ENCODE peak calls at places on chromosomes 1 and 21, in seven cellular contexts. R is left ventricle myocardium inferior, Z is neural progenitor cell, H is gastrocnemius medialis, O is SJSA1, T is GM23338, C is mammary epithelial cell. G is an unnamed sample.

GRCh38 chr1:220956861-220957605 is 77.8 kb downstream of the HLX start:
- DNase-seq in R (no peak), Z (peak), H (no peak), O (peak), T (no peak), C (peak), G (peak)

GRCh38 chr1:163056832-163057231 is 12.3 kb upstream of the RGS4 start:
- DNase-seq in R (no peak), Z (no peak), H (no peak), O (no peak), T (no peak), C (no peak), G (no peak)

GRCh38 chr1:1351511-1352427 is 2.6 kb upstream of the DVL1 start:
- DNase-seq in R (peak), Z (no peak), H (peak), O (no peak), T (peak), C (no peak), G (peak)

GRCh38 chr1:38578444-38578951 is 281.1 kb downstream of the RRAGC start:
- DNase-seq in R (no peak), Z (peak), H (no peak), O (no peak), T (peak), C (no peak), G (no peak)

GRCh38 chr1:197314672-197315071 is 46.6 kb downstream of the CRB1 start:
- DNase-seq in R (no peak), Z (no peak), H (no peak), O (no peak), T (no peak), C (no peak), G (no peak)

GRCh38 chr1:101532392-101532791 is 295.6 kb downstream of the S1PR1 start:
- DNase-seq in R (no peak), Z (no peak), H (no peak), O (no peak), T (no peak), C (no peak), G (no peak)

GRCh38 chr1:15448877-15449462 is 7.6 kb upstream of the CELA2A start:
- DNase-seq in R (no peak), Z (no peak), H (no peak), O (no peak), T (no peak), C (no peak), G (no peak)

GRCh38 chr1:56920551-56920950 is 45.3 kb downstream of the C8B start:
- DNase-seq in R (no peak), Z (no peak), H (no peak), O (no peak), T (no peak), C (no peak), G (no peak)

GRCh38 chr1:61253912-61254628 is 171.7 kb downstream of the NFIA start:
- DNase-seq in R (no peak), Z (no peak), H (no peak), O (no peak), T (no peak), C (peak), G (no peak)
- H3K27ac ChIP-seq in R (peak), Z (no peak), H (peak), O (no peak), T (no peak), C (peak), G (peak)

GRCh38 chr1:113980120-113980519 is 846 bp downstream of the OLFML3 start:
- DNase-seq in R (peak), Z (no peak), H (peak), O (no peak), T (no peak), C (no peak), G (peak)
- H3K27ac ChIP-seq in R (peak), Z (no peak), H (peak), O (no peak), T (no peak), C (no peak), G (peak)

GRCh38 chr1:230104395-230105244 is 37.6 kb downstream of the GALNT2 start:
- DNase-seq in R (peak), Z (peak), H (peak), O (peak), T (peak), C (peak), G (peak)

GRCh38 chr1:230107941-230108340 is 40.9 kb downstream of the GALNT2 start:
- DNase-seq in R (no peak), Z (no peak), H (peak), O (no peak), T (no peak), C (no peak), G (no peak)

GRCh38 chr1:230103341-230104173 is 36.5 kb downstream of the GALNT2 start:
- DNase-seq in R (no peak), Z (no peak), H (no peak), O (no peak), T (no peak), C (no peak), G (no peak)

GRCh38 chr1:230105754-230106625 is 39.0 kb downstream of the GALNT2 start:
- DNase-seq in R (no peak), Z (no peak), H (peak), O (no peak), T (no peak), C (peak), G (no peak)

GRCh38 chr1:230105245-230105753 is 38.3 kb downstream of the GALNT2 start:
- DNase-seq in R (no peak), Z (no peak), H (no peak), O (no peak), T (no peak), C (no peak), G (no peak)
- H3K27ac ChIP-seq in R (peak), Z (no peak), H (peak), O (peak), T (no peak), C (peak), G (peak)

GRCh38 chr21:37008705-37009104 is 2.2 kb downstream of the RIPPLY3 start:
- DNase-seq in R (no peak), Z (peak), H (no peak), O (no peak), T (peak), C (no peak), G (no peak)

GRCh38 chr21:37006243-37006520 is 320 bp upstream of the RIPPLY3 start:
- DNase-seq in R (no peak), Z (no peak), H (no peak), O (no peak), T (no peak), C (no peak), G (no peak)

GRCh38 chr21:37005548-37006242 is 807 bp upstream of the RIPPLY3 start:
- DNase-seq in R (no peak), Z (peak), H (no peak), O (no peak), T (peak), C (no peak), G (no peak)

GRCh38 chr21:37006521-37007291 is at the start of gene RIPPLY3:
- DNase-seq in R (no peak), Z (peak), H (no peak), O (no peak), T (peak), C (peak), G (no peak)

GRCh38 chr21:37009740-37010341 is 3.3 kb downstream of the RIPPLY3 start:
- DNase-seq in R (peak), Z (peak), H (peak), O (peak), T (peak), C (peak), G (peak)
- H3K27ac ChIP-seq in R (no peak), Z (no peak), H (no peak), O (no peak), T (no peak), C (no peak), G (no peak)

DNA sequence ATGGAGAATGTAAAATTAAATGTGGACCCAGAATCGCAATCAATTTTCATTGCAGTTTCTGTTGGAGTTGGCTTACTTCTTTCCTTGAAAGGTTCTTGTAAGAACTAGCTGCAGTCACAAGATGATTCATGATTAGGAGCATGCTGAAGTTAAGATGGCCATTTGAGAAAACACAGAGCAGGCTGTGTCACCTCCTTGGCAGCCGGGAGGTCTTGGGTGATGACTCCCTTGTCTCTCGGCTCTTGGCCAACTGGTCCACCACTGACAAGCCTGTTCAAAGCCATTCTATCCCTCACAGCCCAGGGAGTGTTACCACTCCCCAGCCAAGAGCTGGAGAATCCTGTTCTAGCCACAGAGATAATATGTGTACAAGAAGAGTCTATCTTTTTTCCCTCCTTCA is 40.6 kb downstream of the OPTC start:
- DNase-seq in R (peak), Z (peak), H (peak), O (peak), T (no peak), C (peak), G (peak)
- H3K27ac ChIP-seq in R (no peak), Z (no peak), H (peak), O (peak), T (no peak), C (peak), G (no peak)

GRCh38 chr1:76463838-76464237 is 389.3 kb downstream of the ST6GALNAC3 start:
- DNase-seq in R (no peak), Z (no peak), H (no peak), O (no peak), T (no peak), C (no peak), G (no peak)

GRCh38 chr1:76463278-76463677 is 388.7 kb downstream of the ST6GALNAC3 start:
- DNase-seq in R (no peak), Z (no peak), H (no peak), O (no peak), T (no peak), C (no peak), G (no peak)

GRCh38 chr1:76470166-76470565 is 395.6 kb downstream of the ST6GALNAC3 start:
- DNase-seq in R (no peak), Z (no peak), H (no peak), O (no peak), T (no peak), C (no peak), G (no peak)

GRCh38 chr1:76465030-76465429 is 390.5 kb downstream of the ST6GALNAC3 start:
- DNase-seq in R (no peak), Z (no peak), H (no peak), O (no peak), T (no peak), C (peak), G (no peak)
- H3K27ac ChIP-seq in R (no peak), Z (no peak), H (no peak), O (no peak), T (no peak), C (no peak), G (no peak)

G was measured in psoas muscle.